ENCODE peak calls at places on chromosomes 4 and X, in nine cellular contexts. U is substantia nigra; E is NCI-H1092 treated with DMSO at 0.1 percent for 48 hours; S is CD8-positive, alpha-beta T cell; G is AG08396; L is T-cell; I is left lung; M is T-helper 9 cell; P is activated T-helper 1 cell treated with anti-CD3 and anti-CD28 coated beads, Interleukin-12 subunit alpha, Interleukin-12 subunit beta, Interleukin-2, Interleukin-4 antibody, amounts not matched to agents 30 ng/mL and 10 ng/mL and 1 ng/mL, durations not matched to agents 14 hours and 24 hours and 36 hours. Y is an unnamed sample.

GRCh38 chr4:149465941-149466340 is 349.7 kb downstream of the IQCM start:
- DNase-seq in U (no peak), E (no peak), S (no peak), G (no peak), L (no peak), I (no peak), M (no peak), P (no peak), Y (no peak)

GRCh38 chr4:38075370-38076152 is 115.4 kb downstream of the PTTG2 start:
- DNase-seq in U (no peak), E (no peak), S (no peak), G (no peak), L (no peak), I (no peak), M (no peak), P (no peak), Y (no peak)

GRCh38 chrX:45849261-45849660 is 648.6 kb upstream of the DIPK2B start:
- DNase-seq in U (no peak), E (peak; percentile 14), S (no peak), G (peak; percentile 65), L (no peak), I (no peak), M (no peak), P (no peak), Y (no peak)

GRCh38 chr4:21915761-21916160 is 32.8 kb downstream of the KCNIP4 start:
- DNase-seq in U (no peak), E (peak; percentile 28), S (no peak), G (no peak), L (no peak), I (no peak), M (no peak), P (no peak), Y (no peak)

GRCh38 chr4:56653461-56654237 is 27.4 kb downstream of the HOPX start:
- DNase-seq in U (no peak), E (no peak), S (peak; percentile 64), G (no peak), L (no peak), I (no peak), M (peak; percentile 2), P (peak; percentile 54), Y (peak; percentile 78)

GRCh38 chrX:154354013-154354412 is 20.4 kb downstream of the FLNA start:
- DNase-seq in U (no peak), E (no peak), S (no peak), G (no peak), L (no peak), I (no peak), M (no peak), P (no peak), Y (no peak)

GRCh38 chrX:129748265-129748664 is 9.5 kb downstream of the XPNPEP2 start:
- DNase-seq in U (no peak), E (no peak), S (no peak), G (peak; percentile 61), L (no peak), I (no peak), M (no peak), P (no peak), Y (no peak)

GRCh38 chr4:137524642-137525384 is 7.5 kb downstream of the PCDH18 start:
- DNase-seq in U (no peak), E (peak; percentile 68), S (no peak), G (no peak), L (no peak), I (no peak), M (no peak), P (no peak), Y (no peak)

GRCh38 chr4:47936336-47936735 is 22.0 kb upstream of the NFXL1 start:
- DNase-seq in U (no peak), E (no peak), S (no peak), G (no peak), L (no peak), I (no peak), M (no peak), P (no peak), Y (no peak)

GRCh38 chr4:147808447-147808846 is 76.6 kb downstream of the ARHGAP10 start:
- DNase-seq in U (no peak), E (no peak), S (no peak), G (no peak), L (no peak), I (no peak), M (no peak), P (no peak), Y (no peak)

GRCh38 chr4:172311682-172312081 is 498.5 kb downstream of the GALNTL6 start:
- DNase-seq in U (no peak), E (no peak), S (no peak), G (no peak), L (no peak), I (no peak), M (no peak), P (no peak), Y (no peak)

GRCh38 chr4:37827030-37827705 is 682 bp downstream of the PGM2 start:
- DNase-seq in U (no peak), E (no peak), S (no peak), G (peak; percentile 32), L (no peak), I (no peak), M (no peak), P (no peak), Y (no peak)

GRCh38 chr4:6724461-6725111 is 8.6 kb downstream of the BLOC1S4 start:
- DNase-seq in U (no peak), E (no peak), S (no peak), G (no peak), L (no peak), I (no peak), M (no peak), P (no peak), Y (no peak)

GRCh38 chrX:131725001-131725654 is 181.3 kb downstream of the OR13H1 start:
- DNase-seq in U (no peak), E (no peak), S (peak; percentile 35), G (no peak), L (no peak), I (no peak), M (no peak), P (no peak), Y (no peak)

GRCh38 chrX:51456814-51457213 is 39.6 kb downstream of the NUDT11 start:
- DNase-seq in U (no peak), E (no peak), S (no peak), G (no peak), L (no peak), I (no peak), M (no peak), P (no peak), Y (no peak)

GRCh38 chrX:119189115-119189514 is 47.0 kb upstream of the PGRMC1 start:
- DNase-seq in U (no peak), E (no peak), S (no peak), G (no peak), L (no peak), I (no peak), M (no peak), P (no peak), Y (no peak)

GRCh38 chr4:3346146-3346545 is 53.3 kb downstream of the RGS12 start:
- DNase-seq in U (no peak), E (peak; percentile 43), S (no peak), G (peak; percentile 81), L (peak; percentile 38), I (no peak), M (no peak), P (no peak), Y (no peak)

GRCh38 chrX:98731821-98732220 is 1678.3 kb downstream of the PCDH19 start:
- DNase-seq in U (no peak), E (no peak), S (no peak), G (no peak), L (no peak), I (no peak), M (no peak), P (no peak), Y (no peak)

GRCh38 chr4:110586137-110586850 is 36.6 kb downstream of the PITX2 start:
- DNase-seq in U (no peak), E (no peak), S (no peak), G (peak; percentile 75), L (no peak), I (no peak), M (no peak), P (no peak), Y (no peak)

GRCh38 chr4:156766846-156767245 is 204.8 kb downstream of the PDGFC start:
- DNase-seq in U (no peak), E (no peak), S (no peak), G (no peak), L (no peak), I (no peak), M (no peak), P (no peak), Y (no peak)

GRCh38 chr4:146450524-146450923 is 71.2 kb downstream of the SLC10A7 start:
- DNase-seq in U (no peak), E (no peak), S (no peak), G (peak; percentile 13), L (no peak), I (no peak), M (no peak), P (no peak), Y (no peak)

GRCh38 chr4:102815981-102816380 is 11.4 kb downstream of the UBE2D3 start:
- DNase-seq in U (no peak), E (no peak), S (no peak), G (peak; percentile 59), L (no peak), I (no peak), M (no peak), P (no peak), Y (no peak)

GRCh38 chr4:112858751-112859150 is 190.7 kb upstream of the ANK2 start:
- DNase-seq in U (no peak), E (no peak), S (no peak), G (no peak), L (no peak), I (no peak), M (no peak), P (no peak), Y (no peak)

GRCh38 chrX:129540725-129541184 is 696 bp downstream of the OCRL start:
- DNase-seq in U (no peak), E (no peak), S (no peak), G (peak; percentile 18), L (no peak), I (no peak), M (peak; percentile 0), P (no peak), Y (no peak)

Y was measured in natural killer cell treated with Interleukin-12 subunit alpha and Interleukin-12 subunit beta and Interleukin-15 and Interleukin-18, amount 100 ng/mL, for 72 hours.